ENCODE peak calls at places on chromosomes 6 and 20, in four cellular contexts. One of them, this sample, is unnamed.

GRCh38 chr6:30955367-30956042 is 14.7 kb downstream of the MUCL3 start:
- DNase-seq in activated CD8-positive, alpha-beta memory T cell treated with anti-CD3 and anti-CD28 coated beads, Interleukin-2, amount 50 U/mL, for 48 hours: peak
- DNase-seq in activated CD4-positive, alpha-beta memory T cell treated with anti-CD3 and anti-CD28 coated beads, Interleukin-2, amount 10 ng/mL, durations not matched to agents 7 days and 5 days: peak
- DNase-seq in fibroblast of lung: peak
- DNase-seq in this sample: no peak

GRCh38 chr6:106882601-106883518 is 91.7 kb downstream of the CD24 start:
- DNase-seq in activated CD8-positive, alpha-beta memory T cell treated with anti-CD3 and anti-CD28 coated beads, Interleukin-2, amount 50 U/mL, for 48 hours: no peak
- DNase-seq in fibroblast of lung: no peak
- DNase-seq in activated CD4-positive, alpha-beta memory T cell treated with anti-CD3 and anti-CD28 coated beads, Interleukin-2, amount 10 ng/mL, durations not matched to agents 7 days and 5 days: no peak
- DNase-seq in this sample: no peak

GRCh38 chr6:41370488-41371111 is 35.2 kb downstream of the NCR2 start:
- DNase-seq in activated CD4-positive, alpha-beta memory T cell treated with anti-CD3 and anti-CD28 coated beads, Interleukin-2, amount 10 ng/mL, durations not matched to agents 7 days and 5 days: no peak
- DNase-seq in fibroblast of lung: no peak
- DNase-seq in activated CD8-positive, alpha-beta memory T cell treated with anti-CD3 and anti-CD28 coated beads, Interleukin-2, amount 50 U/mL, for 48 hours: no peak
- DNase-seq in this sample: no peak

GRCh38 chr20:53840462-53841000 is 229.9 kb downstream of the BCAS1 start:
- DNase-seq in activated CD4-positive, alpha-beta memory T cell treated with anti-CD3 and anti-CD28 coated beads, Interleukin-2, amount 10 ng/mL, durations not matched to agents 7 days and 5 days: no peak
- DNase-seq in fibroblast of lung: no peak
- DNase-seq in activated CD8-positive, alpha-beta memory T cell treated with anti-CD3 and anti-CD28 coated beads, Interleukin-2, amount 50 U/mL, for 48 hours: no peak
- DNase-seq in this sample: no peak

GRCh38 chr6:111800821-111801220 is 72.4 kb downstream of the FYN start:
- DNase-seq in activated CD4-positive, alpha-beta memory T cell treated with anti-CD3 and anti-CD28 coated beads, Interleukin-2, amount 10 ng/mL, durations not matched to agents 7 days and 5 days: no peak
- DNase-seq in fibroblast of lung: peak
- DNase-seq in activated CD8-positive, alpha-beta memory T cell treated with anti-CD3 and anti-CD28 coated beads, Interleukin-2, amount 50 U/mL, for 48 hours: no peak
- DNase-seq in this sample: no peak

GRCh38 chr6:7138921-7139358 is 31.2 kb downstream of the RREB1 start:
- DNase-seq in fibroblast of lung: no peak
- DNase-seq in activated CD8-positive, alpha-beta memory T cell treated with anti-CD3 and anti-CD28 coated beads, Interleukin-2, amount 50 U/mL, for 48 hours: no peak
- DNase-seq in activated CD4-positive, alpha-beta memory T cell treated with anti-CD3 and anti-CD28 coated beads, Interleukin-2, amount 10 ng/mL, durations not matched to agents 7 days and 5 days: no peak
- DNase-seq in this sample: no peak

GRCh38 chr6:82017773-82018172 is 229.8 kb downstream of the IBTK start:
- DNase-seq in fibroblast of lung: no peak
- DNase-seq in activated CD8-positive, alpha-beta memory T cell treated with anti-CD3 and anti-CD28 coated beads, Interleukin-2, amount 50 U/mL, for 48 hours: no peak
- DNase-seq in activated CD4-positive, alpha-beta memory T cell treated with anti-CD3 and anti-CD28 coated beads, Interleukin-2, amount 10 ng/mL, durations not matched to agents 7 days and 5 days: no peak
- DNase-seq in this sample: no peak

GRCh38 chr6:98118357-98119045 is 715.9 kb upstream of the POU3F2 start:
- DNase-seq in fibroblast of lung: no peak
- DNase-seq in activated CD4-positive, alpha-beta memory T cell treated with anti-CD3 and anti-CD28 coated beads, Interleukin-2, amount 10 ng/mL, durations not matched to agents 7 days and 5 days: no peak
- DNase-seq in activated CD8-positive, alpha-beta memory T cell treated with anti-CD3 and anti-CD28 coated beads, Interleukin-2, amount 50 U/mL, for 48 hours: no peak
- DNase-seq in this sample: no peak

GRCh38 chr6:112041535-112041934 is 12.4 kb upstream of the CCN6 start:
- DNase-seq in fibroblast of lung: no peak
- DNase-seq in activated CD8-positive, alpha-beta memory T cell treated with anti-CD3 and anti-CD28 coated beads, Interleukin-2, amount 50 U/mL, for 48 hours: no peak
- DNase-seq in activated CD4-positive, alpha-beta memory T cell treated with anti-CD3 and anti-CD28 coated beads, Interleukin-2, amount 10 ng/mL, durations not matched to agents 7 days and 5 days: no peak
- DNase-seq in this sample: no peak

GRCh38 chr6:131998255-131998982 is 47.2 kb upstream of the CCN2 start:
- DNase-seq in activated CD8-positive, alpha-beta memory T cell treated with anti-CD3 and anti-CD28 coated beads, Interleukin-2, amount 50 U/mL, for 48 hours: no peak
- DNase-seq in fibroblast of lung: peak
- DNase-seq in activated CD4-positive, alpha-beta memory T cell treated with anti-CD3 and anti-CD28 coated beads, Interleukin-2, amount 10 ng/mL, durations not matched to agents 7 days and 5 days: no peak
- DNase-seq in this sample: no peak

GRCh38 chr6:31462026-31462963 is 35.6 kb upstream of the MICB start:
- DNase-seq in fibroblast of lung: peak
- DNase-seq in activated CD8-positive, alpha-beta memory T cell treated with anti-CD3 and anti-CD28 coated beads, Interleukin-2, amount 50 U/mL, for 48 hours: no peak
- DNase-seq in activated CD4-positive, alpha-beta memory T cell treated with anti-CD3 and anti-CD28 coated beads, Interleukin-2, amount 10 ng/mL, durations not matched to agents 7 days and 5 days: no peak
- DNase-seq in this sample: no peak

GRCh38 chr6:26020291-26020982 is 57.8 kb downstream of the TRIM38 start:
- DNase-seq in activated CD8-positive, alpha-beta memory T cell treated with anti-CD3 and anti-CD28 coated beads, Interleukin-2, amount 50 U/mL, for 48 hours: peak
- DNase-seq in activated CD4-positive, alpha-beta memory T cell treated with anti-CD3 and anti-CD28 coated beads, Interleukin-2, amount 10 ng/mL, durations not matched to agents 7 days and 5 days: peak
- DNase-seq in fibroblast of lung: peak
- DNase-seq in this sample: peak

GRCh38 chr20:50518270-50518721 is 8.1 kb downstream of the PTPN1 start:
- DNase-seq in activated CD8-positive, alpha-beta memory T cell treated with anti-CD3 and anti-CD28 coated beads, Interleukin-2, amount 50 U/mL, for 48 hours: no peak
- DNase-seq in fibroblast of lung: peak
- DNase-seq in activated CD4-positive, alpha-beta memory T cell treated with anti-CD3 and anti-CD28 coated beads, Interleukin-2, amount 10 ng/mL, durations not matched to agents 7 days and 5 days: no peak
- DNase-seq in this sample: no peak

GRCh38 chr20:32034581-32035397 is 17.3 kb upstream of the HCK start:
- DNase-seq in activated CD8-positive, alpha-beta memory T cell treated with anti-CD3 and anti-CD28 coated beads, Interleukin-2, amount 50 U/mL, for 48 hours: no peak
- DNase-seq in fibroblast of lung: no peak
- DNase-seq in activated CD4-positive, alpha-beta memory T cell treated with anti-CD3 and anti-CD28 coated beads, Interleukin-2, amount 10 ng/mL, durations not matched to agents 7 days and 5 days: no peak
- DNase-seq in this sample: no peak

GRCh38 chr20:31664696-31665354 is 27.1 kb downstream of the COX4I2 start:
- DNase-seq in fibroblast of lung: no peak
- DNase-seq in activated CD8-positive, alpha-beta memory T cell treated with anti-CD3 and anti-CD28 coated beads, Interleukin-2, amount 50 U/mL, for 48 hours: no peak
- DNase-seq in activated CD4-positive, alpha-beta memory T cell treated with anti-CD3 and anti-CD28 coated beads, Interleukin-2, amount 10 ng/mL, durations not matched to agents 7 days and 5 days: no peak
- DNase-seq in this sample: no peak

GRCh38 chr6:170147056-170147787 is 143.7 kb downstream of the DLL1 start:
- DNase-seq in fibroblast of lung: no peak
- DNase-seq in activated CD8-positive, alpha-beta memory T cell treated with anti-CD3 and anti-CD28 coated beads, Interleukin-2, amount 50 U/mL, for 48 hours: peak
- DNase-seq in activated CD4-positive, alpha-beta memory T cell treated with anti-CD3 and anti-CD28 coated beads, Interleukin-2, amount 10 ng/mL, durations not matched to agents 7 days and 5 days: no peak
- DNase-seq in this sample: no peak

GRCh38 chr20:1900321-1900791 is 5.1 kb downstream of the SIRPA start:
- DNase-seq in activated CD8-positive, alpha-beta memory T cell treated with anti-CD3 and anti-CD28 coated beads, Interleukin-2, amount 50 U/mL, for 48 hours: no peak
- DNase-seq in fibroblast of lung: peak
- DNase-seq in activated CD4-positive, alpha-beta memory T cell treated with anti-CD3 and anti-CD28 coated beads, Interleukin-2, amount 10 ng/mL, durations not matched to agents 7 days and 5 days: no peak
- DNase-seq in this sample: peak

GRCh38 chr6:153401751-153402150 is 270.7 kb upstream of the RGS17 start:
- DNase-seq in activated CD8-positive, alpha-beta memory T cell treated with anti-CD3 and anti-CD28 coated beads, Interleukin-2, amount 50 U/mL, for 48 hours: no peak
- DNase-seq in fibroblast of lung: no peak
- DNase-seq in activated CD4-positive, alpha-beta memory T cell treated with anti-CD3 and anti-CD28 coated beads, Interleukin-2, amount 10 ng/mL, durations not matched to agents 7 days and 5 days: no peak
- DNase-seq in this sample: no peak

GRCh38 chr20:845226-845868 is 11.8 kb downstream of the FAM110A start:
- DNase-seq in fibroblast of lung: no peak
- DNase-seq in activated CD8-positive, alpha-beta memory T cell treated with anti-CD3 and anti-CD28 coated beads, Interleukin-2, amount 50 U/mL, for 48 hours: peak
- DNase-seq in activated CD4-positive, alpha-beta memory T cell treated with anti-CD3 and anti-CD28 coated beads, Interleukin-2, amount 10 ng/mL, durations not matched to agents 7 days and 5 days: no peak
- DNase-seq in this sample: no peak

GRCh38 chr20:61394088-61394822 is 142.2 kb downstream of the CDH4 start:
- DNase-seq in activated CD8-positive, alpha-beta memory T cell treated with anti-CD3 and anti-CD28 coated beads, Interleukin-2, amount 50 U/mL, for 48 hours: no peak
- DNase-seq in activated CD4-positive, alpha-beta memory T cell treated with anti-CD3 and anti-CD28 coated beads, Interleukin-2, amount 10 ng/mL, durations not matched to agents 7 days and 5 days: no peak
- DNase-seq in fibroblast of lung: no peak
- DNase-seq in this sample: no peak

GRCh38 chr20:36051318-36052116 is 83.1 kb downstream of the CNBD2 start:
- DNase-seq in activated CD8-positive, alpha-beta memory T cell treated with anti-CD3 and anti-CD28 coated beads, Interleukin-2, amount 50 U/mL, for 48 hours: no peak
- DNase-seq in fibroblast of lung: no peak
- DNase-seq in activated CD4-positive, alpha-beta memory T cell treated with anti-CD3 and anti-CD28 coated beads, Interleukin-2, amount 10 ng/mL, durations not matched to agents 7 days and 5 days: no peak
- DNase-seq in this sample: no peak

GRCh38 chr20:61813791-61814190 is 251.9 kb downstream of the TAF4 start:
- DNase-seq in activated CD4-positive, alpha-beta memory T cell treated with anti-CD3 and anti-CD28 coated beads, Interleukin-2, amount 10 ng/mL, durations not matched to agents 7 days and 5 days: no peak
- DNase-seq in fibroblast of lung: no peak
- DNase-seq in activated CD8-positive, alpha-beta memory T cell treated with anti-CD3 and anti-CD28 coated beads, Interleukin-2, amount 50 U/mL, for 48 hours: no peak
- DNase-seq in this sample: no peak

GRCh38 chr6:16420715-16421461 is 182.5 kb downstream of the GMPR start:
- DNase-seq in activated CD8-positive, alpha-beta memory T cell treated with anti-CD3 and anti-CD28 coated beads, Interleukin-2, amount 50 U/mL, for 48 hours: no peak
- DNase-seq in activated CD4-positive, alpha-beta memory T cell treated with anti-CD3 and anti-CD28 coated beads, Interleukin-2, amount 10 ng/mL, durations not matched to agents 7 days and 5 days: peak
- DNase-seq in fibroblast of lung: peak
- DNase-seq in this sample: peak

GRCh38 chr6:12150812-12151432 is 138.8 kb downstream of the HIVEP1 start:
- DNase-seq in activated CD8-positive, alpha-beta memory T cell treated with anti-CD3 and anti-CD28 coated beads, Interleukin-2, amount 50 U/mL, for 48 hours: no peak
- DNase-seq in activated CD4-positive, alpha-beta memory T cell treated with anti-CD3 and anti-CD28 coated beads, Interleukin-2, amount 10 ng/mL, durations not matched to agents 7 days and 5 days: peak
- DNase-seq in fibroblast of lung: peak
- DNase-seq in this sample: no peak

GRCh38 chr20:7294816-7295360 is 527.4 kb downstream of the BMP2 start:
- DNase-seq in fibroblast of lung: no peak
- DNase-seq in activated CD8-positive, alpha-beta memory T cell treated with anti-CD3 and anti-CD28 coated beads, Interleukin-2, amount 50 U/mL, for 48 hours: no peak
- DNase-seq in activated CD4-positive, alpha-beta memory T cell treated with anti-CD3 and anti-CD28 coated beads, Interleukin-2, amount 10 ng/mL, durations not matched to agents 7 days and 5 days: no peak
- DNase-seq in this sample: no peak

GRCh38 chr20:58587467-58587866 is 63.6 kb upstream of the STX16 start:
- DNase-seq in fibroblast of lung: no peak
- DNase-seq in activated CD4-positive, alpha-beta memory T cell treated with anti-CD3 and anti-CD28 coated beads, Interleukin-2, amount 10 ng/mL, durations not matched to agents 7 days and 5 days: no peak
- DNase-seq in activated CD8-positive, alpha-beta memory T cell treated with anti-CD3 and anti-CD28 coated beads, Interleukin-2, amount 50 U/mL, for 48 hours: no peak
- DNase-seq in this sample: no peak

GRCh38 chr20:61310954-61311353 is 58.9 kb downstream of the CDH4 start:
- DNase-seq in activated CD8-positive, alpha-beta memory T cell treated with anti-CD3 and anti-CD28 coated beads, Interleukin-2, amount 50 U/mL, for 48 hours: no peak
- DNase-seq in activated CD4-positive, alpha-beta memory T cell treated with anti-CD3 and anti-CD28 coated beads, Interleukin-2, amount 10 ng/mL, durations not matched to agents 7 days and 5 days: no peak
- DNase-seq in fibroblast of lung: no peak
- DNase-seq in this sample: no peak

GRCh38 chr20:41293269-41294037 is 24.1 kb downstream of the ZHX3 start:
- DNase-seq in fibroblast of lung: no peak
- DNase-seq in activated CD4-positive, alpha-beta memory T cell treated with anti-CD3 and anti-CD28 coated beads, Interleukin-2, amount 10 ng/mL, durations not matched to agents 7 days and 5 days: no peak
- DNase-seq in activated CD8-positive, alpha-beta memory T cell treated with anti-CD3 and anti-CD28 coated beads, Interleukin-2, amount 50 U/mL, for 48 hours: no peak
- DNase-seq in this sample: no peak

GRCh38 chr6:159594750-159595117 is 98.3 kb downstream of the SOD2 start:
- DNase-seq in activated CD8-positive, alpha-beta memory T cell treated with anti-CD3 and anti-CD28 coated beads, Interleukin-2, amount 50 U/mL, for 48 hours: no peak
- DNase-seq in fibroblast of lung: peak
- DNase-seq in activated CD4-positive, alpha-beta memory T cell treated with anti-CD3 and anti-CD28 coated beads, Interleukin-2, amount 10 ng/mL, durations not matched to agents 7 days and 5 days: no peak
- DNase-seq in this sample: peak

GRCh38 chr20:63538204-63539091 is 1.3 kb upstream of the PTK6 start:
- DNase-seq in activated CD8-positive, alpha-beta memory T cell treated with anti-CD3 and anti-CD28 coated beads, Interleukin-2, amount 50 U/mL, for 48 hours: no peak
- DNase-seq in activated CD4-positive, alpha-beta memory T cell treated with anti-CD3 and anti-CD28 coated beads, Interleukin-2, amount 10 ng/mL, durations not matched to agents 7 days and 5 days: no peak
- DNase-seq in fibroblast of lung: no peak
- DNase-seq in this sample: no peak

GRCh38 chr6:116572162-116572561 is 858 bp downstream of the RWDD1 start:
- DNase-seq in activated CD8-positive, alpha-beta memory T cell treated with anti-CD3 and anti-CD28 coated beads, Interleukin-2, amount 50 U/mL, for 48 hours: no peak
- DNase-seq in activated CD4-positive, alpha-beta memory T cell treated with anti-CD3 and anti-CD28 coated beads, Interleukin-2, amount 10 ng/mL, durations not matched to agents 7 days and 5 days: no peak
- DNase-seq in fibroblast of lung: peak
- DNase-seq in this sample: no peak

GRCh38 chr20:36951977-36952738 is 650 bp upstream of the SAMHD1 start:
- DNase-seq in activated CD4-positive, alpha-beta memory T cell treated with anti-CD3 and anti-CD28 coated beads, Interleukin-2, amount 10 ng/mL, durations not matched to agents 7 days and 5 days: no peak
- DNase-seq in fibroblast of lung: peak
- DNase-seq in activated CD8-positive, alpha-beta memory T cell treated with anti-CD3 and anti-CD28 coated beads, Interleukin-2, amount 50 U/mL, for 48 hours: no peak
- DNase-seq in this sample: no peak

GRCh38 chr20:38186788-38187221 is 21.7 kb upstream of the TGM2 start:
- DNase-seq in activated CD4-positive, alpha-beta memory T cell treated with anti-CD3 and anti-CD28 coated beads, Interleukin-2, amount 10 ng/mL, durations not matched to agents 7 days and 5 days: no peak
- DNase-seq in fibroblast of lung: peak
- DNase-seq in activated CD8-positive, alpha-beta memory T cell treated with anti-CD3 and anti-CD28 coated beads, Interleukin-2, amount 50 U/mL, for 48 hours: no peak
- DNase-seq in this sample: no peak

GRCh38 chr6:79733388-79733787 is 102.3 kb downstream of the SH3BGRL2 start:
- DNase-seq in fibroblast of lung: no peak
- DNase-seq in activated CD4-positive, alpha-beta memory T cell treated with anti-CD3 and anti-CD28 coated beads, Interleukin-2, amount 10 ng/mL, durations not matched to agents 7 days and 5 days: no peak
- DNase-seq in activated CD8-positive, alpha-beta memory T cell treated with anti-CD3 and anti-CD28 coated beads, Interleukin-2, amount 50 U/mL, for 48 hours: no peak
- DNase-seq in this sample: no peak

GRCh38 chr20:8842525-8842924 is 226.4 kb upstream of the PLCB4 start:
- DNase-seq in activated CD8-positive, alpha-beta memory T cell treated with anti-CD3 and anti-CD28 coated beads, Interleukin-2, amount 50 U/mL, for 48 hours: no peak
- DNase-seq in activated CD4-positive, alpha-beta memory T cell treated with anti-CD3 and anti-CD28 coated beads, Interleukin-2, amount 10 ng/mL, durations not matched to agents 7 days and 5 days: no peak
- DNase-seq in fibroblast of lung: no peak
- DNase-seq in this sample: no peak

GRCh38 chr6:43171284-43172126 is 436 bp downstream of the SRF start:
- DNase-seq in activated CD4-positive, alpha-beta memory T cell treated with anti-CD3 and anti-CD28 coated beads, Interleukin-2, amount 10 ng/mL, durations not matched to agents 7 days and 5 days: peak
- DNase-seq in fibroblast of lung: no peak
- DNase-seq in activated CD8-positive, alpha-beta memory T cell treated with anti-CD3 and anti-CD28 coated beads, Interleukin-2, amount 50 U/mL, for 48 hours: peak
- DNase-seq in this sample: no peak